ENCODE peak calls at places on chromosomes 6 and 20, in six cellular contexts. J is endothelial cell of umbilical vein, K is HepG2, R is A549, F is GM12878, X is K562. S is an unnamed sample.

GRCh38 chr20:43514062-43514971 is 6.8 kb downstream of the L3MBTL1 start:
- DNase-seq in J (peak), K (peak), R (no peak), F (peak), X (peak), S (peak)

GRCh38 chr6:73854998-73855718 is 159.2 kb downstream of the CD109 start:
- DNase-seq in J (peak), K (peak), R (peak), F (no peak), X (peak), S (peak)

GRCh38 chr20:64140421-64140820 is 23.8 kb upstream of the MYT1 start:
- DNase-seq in J (no peak), K (no peak), R (no peak), F (no peak), X (no peak), S (no peak)

GRCh38 chr6:25675172-25675571 is 23.2 kb downstream of the SCGN start:
- DNase-seq in J (no peak), K (no peak), R (no peak), F (no peak), X (no peak), S (no peak)

GRCh38 chr20:43988451-43988850 is 73.8 kb downstream of the TOX2 start:
- DNase-seq in J (peak), K (no peak), R (no peak), F (no peak), X (no peak), S (no peak)

GRCh38 chr20:32521780-32522524 is 63.2 kb downstream of the NOL4L start:
- DNase-seq in J (peak), K (peak), R (peak), F (no peak), X (peak), S (peak)

GRCh38 chr6:39173276-39173675 is 56.0 kb downstream of the KCNK5 start:
- DNase-seq in J (no peak), K (no peak), R (no peak), F (no peak), X (no peak), S (peak)

GRCh38 chr6:157764346-157765068 is 58.5 kb upstream of the SNX9 start:
- DNase-seq in J (peak), K (peak), R (peak), F (peak), X (peak), S (peak)

GRCh38 chr6:125868996-125869395 is 78.2 kb downstream of the NCOA7 start:
- DNase-seq in J (no peak), K (no peak), R (no peak), F (no peak), X (peak), S (no peak)

GRCh38 chr6:156391379-156391777 is 385.8 kb upstream of the ARID1B start:
- DNase-seq in J (no peak), K (no peak), R (no peak), F (no peak), X (no peak), S (no peak)

GRCh38 chr6:167560673-167561569 is 236.0 kb downstream of the TTLL2 start:
- DNase-seq in J (no peak), K (no peak), R (no peak), F (no peak), X (no peak), S (no peak)

DNA sequence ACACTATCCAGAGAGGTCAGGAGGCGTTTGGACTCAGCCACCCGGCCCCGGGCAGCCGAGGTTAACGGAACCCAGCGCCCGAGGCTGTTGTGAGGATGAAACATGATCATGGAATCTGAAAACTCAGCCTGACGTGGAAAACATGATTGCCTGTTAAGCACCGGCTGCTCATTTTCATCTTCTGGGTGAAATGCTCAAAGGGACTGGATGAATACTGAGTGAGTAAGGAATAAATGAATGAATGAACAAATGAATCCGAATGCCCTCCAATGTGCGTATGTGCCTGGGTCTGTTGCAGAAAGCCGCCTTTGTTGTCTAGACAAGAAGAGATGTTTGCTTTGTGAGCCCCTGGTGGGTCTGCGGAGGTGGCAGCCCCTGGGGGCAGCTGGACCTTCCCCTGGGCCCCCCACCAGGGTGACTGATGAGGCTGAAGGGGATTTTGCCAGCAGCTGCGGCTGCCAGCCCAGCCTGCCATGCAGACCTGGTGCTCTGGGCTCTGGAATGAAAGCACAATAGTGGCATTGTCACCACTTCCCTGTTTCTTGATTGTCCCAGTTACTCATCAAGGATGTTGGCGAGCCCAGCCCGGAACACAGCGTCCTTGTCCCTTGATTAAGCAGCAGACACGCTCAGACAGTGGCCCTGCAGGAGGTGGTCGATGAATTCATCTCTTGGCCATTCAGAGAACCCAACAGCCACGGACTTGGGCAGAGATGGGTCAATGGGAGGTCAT is 211.1 kb downstream of the ANKRD60 start:
- DNase-seq in J (no peak), K (peak), R (peak), F (no peak), X (no peak), S (peak)
- TF ChIP-seq MYC in J (no peak), K (no peak), R (no peak), F (no peak), X (no peak), S (no peak)

GRCh38 chr6:70667256-70667710 is 400 bp upstream of the SMAP1 start:
- DNase-seq in J (no peak), K (no peak), R (no peak), F (no peak), X (no peak), S (no peak)

GRCh38 chr6:70666726-70667125 is 957 bp upstream of the SMAP1 start:
- DNase-seq in J (no peak), K (no peak), R (no peak), F (no peak), X (no peak), S (peak)

GRCh38 chr6:70667711-70668498 is at the start of gene SMAP1:
- DNase-seq in J (peak), K (peak), R (peak), F (peak), X (peak), S (peak)

GRCh38 chr6:70668499-70668812 is 773 bp downstream of the SMAP1 start:
- DNase-seq in J (peak), K (no peak), R (peak), F (no peak), X (peak), S (no peak)

DNA sequence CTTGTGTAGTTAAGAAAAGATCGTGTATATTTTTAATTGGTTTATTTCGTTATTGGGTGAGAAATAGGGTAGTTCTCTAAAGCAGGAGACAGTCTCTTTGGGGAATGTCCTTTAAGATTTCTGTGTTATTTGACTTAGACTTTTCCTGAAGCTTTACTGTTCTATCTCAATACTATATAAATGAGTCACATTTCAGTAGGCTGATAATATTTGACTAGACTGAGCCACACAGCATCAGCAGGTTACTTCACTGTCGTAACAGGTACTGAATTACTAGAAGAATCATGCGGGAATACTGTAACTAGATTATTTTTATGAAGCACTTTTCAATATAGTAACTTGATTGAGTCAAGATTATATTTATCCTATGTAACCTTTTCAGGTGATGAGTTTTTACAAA is 1.4 kb downstream of the SMAP1 start:
- DNase-seq in J (no peak), K (peak), R (no peak), F (no peak), X (no peak), S (no peak)
- H3K4me3 ChIP-seq in J (peak), K (peak), R (peak), F (peak), X (no peak), S (peak)

DNA sequence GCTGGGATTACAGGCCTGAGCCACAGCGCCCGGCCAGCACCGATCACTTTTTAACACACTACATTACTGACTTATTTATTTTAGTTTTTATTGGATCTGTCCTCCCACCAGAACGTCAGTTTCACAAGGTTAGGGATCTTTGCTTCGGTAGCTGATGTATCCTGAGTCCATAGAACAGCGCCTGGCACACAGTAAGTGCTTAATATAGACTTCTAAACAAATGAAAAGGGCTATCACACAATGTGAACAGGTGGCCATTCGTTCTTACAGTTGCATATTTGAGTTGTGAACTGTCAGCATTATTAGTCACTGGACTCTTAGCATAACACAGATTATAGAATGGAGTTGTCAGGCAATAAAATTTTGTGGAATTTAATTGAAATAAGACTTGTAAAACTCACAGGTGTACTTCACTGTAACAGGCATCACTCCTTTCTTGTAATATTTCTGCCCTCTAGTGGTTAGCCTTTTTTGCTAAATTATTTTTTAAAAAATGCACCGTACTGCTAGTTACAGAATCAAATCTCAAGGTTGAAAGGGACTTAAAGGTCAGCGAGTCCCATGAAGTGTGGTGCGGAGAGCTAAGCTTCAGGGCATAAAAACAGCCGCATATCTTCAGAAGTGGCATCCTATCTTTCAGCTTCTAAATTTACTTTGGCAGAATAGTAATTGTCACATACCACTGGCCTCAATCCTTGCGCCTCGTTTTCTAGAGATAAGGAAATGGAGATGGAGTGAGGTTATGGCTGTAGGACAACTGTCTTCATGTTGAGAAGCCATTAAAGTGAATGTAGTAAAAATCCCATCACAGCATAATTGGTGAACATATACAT is 3.4 kb upstream of the TBC1D7 start:
- DNase-seq in J (peak), K (peak), R (no peak), F (no peak), X (peak), S (peak)
- TF ChIP-seq MYC in J (no peak), K (no peak), R (no peak), F (no peak), X (no peak), S (no peak)

DNA sequence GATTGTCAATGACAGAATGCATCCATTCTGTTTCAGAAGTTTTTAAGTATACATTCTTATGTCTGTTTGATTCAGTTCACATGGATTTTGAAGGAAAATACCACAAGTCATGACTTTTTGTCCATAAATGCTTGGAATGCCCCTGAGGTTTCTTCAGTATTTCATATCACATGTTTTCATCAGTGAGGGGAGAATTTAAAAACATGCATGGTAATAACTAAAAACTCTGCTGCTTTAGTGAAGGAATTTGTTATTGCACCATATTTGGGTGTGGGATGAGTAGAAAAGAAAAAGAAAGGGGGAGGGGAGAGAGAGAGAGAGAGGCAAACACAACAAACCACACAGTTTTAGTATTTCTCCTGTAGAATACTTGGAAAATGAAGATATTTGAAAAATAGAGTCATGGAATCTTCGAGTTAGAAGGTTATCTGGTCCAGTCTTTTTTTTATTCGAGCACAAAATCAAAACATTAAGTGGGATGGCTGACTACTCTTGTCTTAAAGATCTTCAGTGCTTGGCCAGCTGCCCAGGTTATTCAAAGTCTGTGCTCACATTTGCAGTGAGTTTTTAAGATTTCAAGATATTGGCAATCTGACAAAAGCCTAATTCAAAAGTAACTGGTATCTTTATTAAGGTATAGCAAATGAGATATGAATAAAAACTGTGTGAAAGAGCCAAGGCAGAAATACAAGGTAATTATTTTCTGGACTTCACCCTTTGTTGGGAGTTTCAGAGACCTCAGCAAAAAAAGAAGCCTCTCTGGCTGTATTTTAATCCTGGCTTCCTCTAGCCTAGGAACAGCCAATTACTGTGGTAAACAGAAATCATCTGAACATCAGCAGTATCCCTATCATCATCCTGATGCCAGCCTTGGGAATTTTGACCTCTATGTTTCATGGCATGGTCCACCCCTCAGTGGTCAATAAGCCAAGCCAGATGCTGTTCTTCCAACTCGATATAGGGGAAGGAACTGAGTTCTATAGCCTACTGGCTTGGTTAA is 687.9 kb upstream of the CITED2 start:
- DNase-seq in J (peak), K (no peak), R (peak), F (no peak), X (no peak), S (no peak)
- H3K4me3 ChIP-seq in J (no peak), K (no peak), R (no peak), F (no peak), X (no peak), S (no peak)

DNA sequence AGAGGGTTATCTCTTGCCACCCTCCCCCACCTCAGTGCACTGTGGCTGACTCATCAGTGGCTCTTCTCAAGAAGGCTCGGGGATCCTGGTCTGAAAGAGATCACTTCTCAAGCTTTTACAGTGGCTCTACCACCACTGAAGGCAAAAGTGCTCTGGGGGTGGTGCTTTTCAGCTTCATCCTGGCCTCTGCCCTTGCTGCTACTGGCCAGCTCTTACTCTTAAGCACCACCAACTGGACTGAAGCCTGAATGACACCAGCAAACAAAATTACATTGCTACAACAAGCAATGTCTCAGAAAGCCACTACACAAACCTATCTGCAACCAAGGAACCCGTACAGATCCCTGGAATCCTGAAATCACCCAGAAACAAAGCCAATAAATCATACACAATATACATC is 402.1 kb downstream of the EPHA7 start:
- DNase-seq in J (no peak), K (peak), R (no peak), F (no peak), X (no peak), S (peak)
- TF ChIP-seq MYC in J (no peak), K (no peak), R (no peak), F (no peak), X (no peak), S (no peak)

DNA sequence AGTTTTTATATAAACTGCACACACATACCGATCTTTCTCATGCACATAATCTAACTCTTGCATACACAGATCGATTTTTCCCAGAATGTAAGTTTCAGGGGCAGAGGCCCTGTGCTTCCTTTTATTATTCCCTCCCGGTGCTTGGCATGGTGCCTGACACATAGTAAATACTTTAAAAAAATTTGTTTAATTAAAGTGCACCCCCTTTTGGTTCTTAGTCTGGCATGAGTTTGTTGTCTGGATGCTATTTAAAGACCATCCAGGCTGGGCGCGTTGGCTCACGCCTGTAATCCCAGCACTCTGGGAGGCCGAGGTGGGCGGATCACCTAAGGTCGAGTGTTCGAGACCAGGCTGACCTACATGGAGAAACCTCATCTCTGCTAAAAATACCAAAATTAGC is 5.4 kb upstream of the DEK start:
- DNase-seq in J (no peak), K (no peak), R (no peak), F (no peak), X (no peak), S (no peak)
- H3K4me3 ChIP-seq in J (no peak), K (no peak), R (no peak), F (no peak), X (no peak), S (no peak)

GRCh38 chr6:45586216-45587171 is 208.8 kb upstream of the SUPT3H start:
- DNase-seq in J (no peak), K (no peak), R (no peak), F (no peak), X (peak), S (peak)
- TF ChIP-seq MYC in J (no peak), K (no peak), R (no peak), F (no peak), X (no peak), S (peak)

DNA sequence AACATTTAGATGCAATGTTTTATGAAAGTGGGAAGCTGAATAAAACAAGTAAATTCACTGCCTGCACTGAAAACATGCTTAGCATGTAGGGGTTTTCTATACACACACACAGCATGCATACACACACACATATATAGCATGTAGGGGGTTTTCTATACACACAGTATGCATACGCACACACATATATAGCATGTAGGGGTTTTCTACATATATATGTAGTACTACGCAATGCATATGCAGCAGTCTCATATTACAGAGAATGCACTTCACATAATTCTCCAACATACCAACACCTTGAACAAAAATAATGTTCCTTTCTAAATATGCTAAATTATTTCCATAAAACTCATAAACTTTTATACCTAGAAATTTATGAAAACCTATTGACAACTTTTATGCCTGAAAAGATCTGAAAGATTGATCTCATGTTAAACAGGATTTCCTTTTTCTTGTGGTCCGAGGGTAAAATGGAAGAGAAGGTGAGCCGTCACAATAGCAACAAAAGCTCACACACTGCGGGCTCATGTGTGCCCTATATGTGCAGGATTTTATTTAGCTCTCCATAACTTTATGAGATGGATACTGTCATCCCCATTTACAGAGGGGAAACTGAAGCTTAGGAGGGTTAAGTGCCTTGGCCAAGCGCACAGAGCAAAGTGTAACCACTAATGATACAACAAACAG is 81.9 kb upstream of the TULP1 start:
- DNase-seq in J (no peak), K (no peak), R (no peak), F (no peak), X (no peak), S (no peak)
- H3K4me3 ChIP-seq in J (no peak), K (no peak), R (no peak), F (no peak), X (no peak), S (no peak)

GRCh38 chr6:31861150-31861549 is 1.5 kb downstream of the NEU1 start:
- DNase-seq in J (no peak), K (no peak), R (no peak), F (no peak), X (no peak), S (no peak)
- TF ChIP-seq MYC in J (no peak), K (no peak), R (no peak), F (no peak), X (no peak), S (no peak)

DNA sequence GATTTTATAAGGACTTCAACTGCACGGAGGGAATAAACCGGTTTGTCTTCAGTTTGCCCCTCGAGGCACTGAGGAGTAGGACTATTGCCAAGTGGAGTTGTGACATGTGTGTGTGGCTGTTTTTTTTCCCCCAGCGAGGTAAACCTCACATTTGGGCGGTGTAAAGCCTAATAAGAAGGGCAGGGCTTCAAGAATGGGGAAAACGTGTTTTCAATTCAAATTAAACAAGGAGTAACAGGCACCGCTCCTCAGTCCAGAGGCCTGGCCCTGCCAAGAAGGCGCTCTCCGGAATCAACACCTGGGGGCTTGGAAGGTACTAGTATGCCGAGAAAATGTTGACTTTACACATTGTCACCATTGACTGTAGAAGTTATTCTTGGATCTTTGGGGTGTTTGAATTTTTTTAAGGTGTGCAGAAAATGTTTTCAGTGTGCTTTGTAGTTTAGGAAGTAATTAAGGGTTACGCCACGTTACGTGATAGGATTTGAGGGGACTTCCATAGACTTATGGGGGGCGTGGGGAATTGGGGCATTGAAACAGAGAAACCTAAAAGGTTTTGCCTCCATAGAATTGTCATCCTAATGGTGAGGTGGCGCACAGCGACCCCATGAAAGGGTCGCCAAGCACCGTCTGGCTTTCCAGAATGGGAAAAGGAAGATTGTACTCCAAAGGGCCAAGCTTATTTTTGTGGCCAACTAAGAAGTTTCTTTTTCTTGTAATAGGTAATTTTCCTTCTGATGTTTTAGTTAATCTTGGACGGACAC is 802 bp downstream of the ADGRG6 start:
- DNase-seq in J (peak), K (peak), R (no peak), F (no peak), X (no peak), S (no peak)
- H3K4me3 ChIP-seq in J (peak), K (peak), R (peak), F (no peak), X (no peak), S (no peak)

S was measured in NB4.